ENCODE peak calls at places on chromosomes 7 and 10, in six cellular contexts. O, P, D, J, V and Q are unnamed samples. For H3K4me1, the result is how much of the 10 kb centered on the place peaks cover.

GRCh38 chr7:131104611-131105293 is 222.9 kb upstream of the MKLN1 start:
- DNase-seq in O (no peak), P (no peak), D (no peak), J (no peak), V (no peak), Q (no peak)

GRCh38 chr10:122344741-122345258 is 29.7 kb upstream of the PLEKHA1 start:
- DNase-seq in O (no peak), P (no peak), D (no peak), J (no peak), V (no peak), Q (no peak)

GRCh38 chr7:6392712-6393666 is 54.8 kb downstream of the DAGLB start:
- DNase-seq in O (no peak), P (no peak), D (peak), J (peak), V (no peak), Q (peak)

GRCh38 chr7:70920886-70921285 is 211.1 kb upstream of the GALNT17 start:
- DNase-seq in O (no peak), P (no peak), D (no peak), J (no peak), V (no peak), Q (no peak)

GRCh38 chr7:153433223-153433622 is 619.0 kb upstream of the DPP6 start:
- DNase-seq in O (no peak), P (no peak), D (no peak), J (no peak), V (no peak), Q (no peak)

GRCh38 chr10:3755440-3756359 is 29.3 kb downstream of the KLF6 start:
- DNase-seq in O (no peak), P (no peak), D (no peak), J (no peak), V (no peak), Q (no peak)

GRCh38 chr7:99446096-99446495 is 7.4 kb downstream of the CPSF4 start:
- DNase-seq in O (no peak), P (no peak), D (no peak), J (no peak), V (no peak), Q (no peak)

GRCh38 chr7:11297764-11298163 is 324.1 kb downstream of the PHF14 start:
- DNase-seq in O (no peak), P (no peak), D (no peak), J (no peak), V (no peak), Q (peak)

GRCh38 chr10:44986670-44987069 is 8.1 kb upstream of the DEPP1 start:
- DNase-seq in O (no peak), P (no peak), D (no peak), J (no peak), V (no peak), Q (no peak)

GRCh38 chr7:108650487-108650886 is 80.8 kb downstream of the DNAJB9 start:
- DNase-seq in O (no peak), P (no peak), D (no peak), J (no peak), V (no peak), Q (no peak)

GRCh38 chr7:137127806-137128205 is 215.7 kb downstream of the PTN start:
- DNase-seq in O (no peak), P (no peak), D (no peak), J (no peak), V (no peak), Q (no peak)

GRCh38 chr7:128962837-128963236 is 25.1 kb downstream of the IRF5 start:
- DNase-seq in O (no peak), P (no peak), D (no peak), J (no peak), V (no peak), Q (no peak)

GRCh38 chr10:57664815-57665214 is 602.9 kb downstream of the IPMK start:
- DNase-seq in O (no peak), P (no peak), D (no peak), J (no peak), V (no peak), Q (no peak)

GRCh38 chr7:128408709-128409434 is 910 bp downstream of the IMPDH1 start:
- DNase-seq in O (no peak), P (no peak), D (no peak), J (no peak), V (peak), Q (no peak)

GRCh38 chr7:893686-894085 is 17.3 kb downstream of the GET4 start:
- DNase-seq in O (no peak), P (no peak), D (no peak), J (no peak), V (no peak), Q (no peak)

GRCh38 chr7:113087278-113087998 is 811 bp upstream of the GPR85 start:
- DNase-seq in O (no peak), P (no peak), D (no peak), J (no peak), V (no peak), Q (no peak)

GRCh38 chr10:133160813-133161471 is 923 bp downstream of the KNDC1 start:
- DNase-seq in O (no peak), P (no peak), D (no peak), J (no peak), V (no peak), Q (no peak)

GRCh38 chr10:33015798-33016547 is 57.9 kb upstream of the ITGB1 start:
- DNase-seq in O (no peak), P (no peak), D (no peak), J (no peak), V (no peak), Q (no peak)

GRCh38 chr7:14902589-14902963 is at the start of gene DGKB:
- DNase-seq in O (no peak), P (no peak), D (peak), J (peak), V (peak), Q (no peak)

GRCh38 chr7:150685219-150686029 is at the start of gene GIMAP2:
- DNase-seq in O (no peak), P (no peak), D (no peak), J (no peak), V (no peak), Q (peak)

GRCh38 chr10:43793714-43794113 is 145.0 kb upstream of the ZNF32 start:
- DNase-seq in O (no peak), P (no peak), D (no peak), J (no peak), V (no peak), Q (no peak)

GRCh38 chr10:76037531-76037930 is 606.1 kb downstream of the LRMDA start:
- DNase-seq in O (no peak), P (no peak), D (no peak), J (no peak), V (no peak), Q (no peak)

GRCh38 chr10:30586828-30587227 is 42.7 kb downstream of the LYZL2 start:
- DNase-seq in O (no peak), P (no peak), D (no peak), J (no peak), V (no peak), Q (no peak)

GRCh38 chr10:14378387-14378960 is 47.8 kb upstream of the FRMD4A start:
- DNase-seq in O (no peak), P (no peak), D (no peak), J (peak), V (no peak), Q (no peak)

GRCh38 chr7:52569151-52569550 is 466.3 kb upstream of the POM121L12 start:
- DNase-seq in O (no peak), P (no peak), D (no peak), J (no peak), V (no peak), Q (no peak)

GRCh38 chr10:103202319-103202718 is 9.2 kb upstream of the NT5C2 start:
- DNase-seq in O (no peak), P (no peak), D (no peak), J (no peak), V (no peak), Q (no peak)

GRCh38 chr7:76089865-76090495 is 42.1 kb downstream of the MDH2 start:
- DNase-seq in O (no peak), P (no peak), D (no peak), J (peak), V (no peak), Q (peak)

GRCh38 chr7:88276605-88277153 is 30.0 kb downstream of the STEAP4 start:
- DNase-seq in O (no peak), P (no peak), D (no peak), J (no peak), V (no peak), Q (no peak)

GRCh38 chr10:117653170-117653515 is 110.6 kb downstream of the EMX2 start:
- DNase-seq in O (no peak), P (no peak), D (no peak), J (no peak), V (no peak), Q (no peak)

GRCh38 chr10:117005454-117006055 is 568 bp upstream of the SHTN1 start:
- DNase-seq in O (no peak), P (no peak), D (no peak), J (peak), V (peak), Q (peak)

GRCh38 chr10:123402021-123402420 is 247.8 kb downstream of the BUB3 start:
- DNase-seq in O (no peak), P (no peak), D (no peak), J (no peak), V (no peak), Q (no peak)

GRCh38 chr7:27170936-27171635 is 3.0 kb downstream of the HOXA10 start:
- DNase-seq in O (no peak), P (no peak), D (no peak), J (no peak), V (peak), Q (no peak)

GRCh38 chr7:107939472-107940145 is 48.6 kb downstream of the DLD start:
- DNase-seq in O (no peak), P (no peak), D (peak), J (no peak), V (no peak), Q (no peak)

GRCh38 chr7:99910976-99911375 is 8.4 kb downstream of the TRIM4 start:
- DNase-seq in O (no peak), P (no peak), D (no peak), J (no peak), V (no peak), Q (no peak)

GRCh38 chr10:103661198-103661950 is 167.9 kb downstream of the NEURL1 start:
- DNase-seq in O (peak), P (peak), D (peak), J (peak), V (peak), Q (peak)

GRCh38 chr10:23818484-23818883 is 379.6 kb downstream of the OTUD1 start:
- DNase-seq in O (no peak), P (no peak), D (no peak), J (no peak), V (no peak), Q (no peak)

GRCh38 chr10:30803058-30803457 is 173.5 kb upstream of the LYZL2 start:
- DNase-seq in O (no peak), P (no peak), D (no peak), J (no peak), V (no peak), Q (no peak)

DNA sequence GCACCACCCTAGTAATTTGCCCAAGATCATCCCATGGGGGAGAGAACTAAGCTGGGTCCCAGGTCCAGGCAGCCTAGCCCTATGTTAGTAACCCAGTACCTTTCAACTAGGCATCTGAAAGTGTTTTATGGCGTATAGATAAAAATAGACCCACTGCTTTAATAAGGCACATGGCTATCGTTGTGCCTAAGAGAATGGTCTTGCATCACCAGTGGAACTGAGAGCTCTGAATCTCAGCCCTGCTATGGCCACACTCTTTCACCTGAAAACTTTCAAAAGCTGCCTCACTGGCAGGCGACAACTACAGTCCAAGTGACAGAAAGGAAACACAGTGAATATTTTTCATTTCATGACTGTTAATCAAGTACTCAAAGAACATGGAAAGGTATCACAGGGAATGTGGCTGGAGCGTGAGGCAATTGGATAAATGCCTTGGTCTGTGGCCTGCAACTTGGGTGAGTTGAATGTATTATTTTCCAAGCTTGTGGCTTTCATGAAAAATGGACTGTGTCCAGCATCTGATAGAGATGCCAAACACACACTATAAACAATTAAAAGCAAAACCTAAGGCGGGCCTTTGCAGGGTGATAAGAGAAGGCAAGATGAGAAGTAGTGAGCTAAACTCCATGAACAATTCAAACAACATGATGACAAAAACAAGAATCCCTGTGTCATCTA is 18.0 kb upstream of the SFMBT2 start:
- DNase-seq in O (no peak), P (no peak), D (no peak), J (no peak), V (no peak), Q (no peak)
- H3K27ac ChIP-seq in O (no peak), P (no peak), D (no peak), J (no peak), V (no peak), Q (no peak)

DNA sequence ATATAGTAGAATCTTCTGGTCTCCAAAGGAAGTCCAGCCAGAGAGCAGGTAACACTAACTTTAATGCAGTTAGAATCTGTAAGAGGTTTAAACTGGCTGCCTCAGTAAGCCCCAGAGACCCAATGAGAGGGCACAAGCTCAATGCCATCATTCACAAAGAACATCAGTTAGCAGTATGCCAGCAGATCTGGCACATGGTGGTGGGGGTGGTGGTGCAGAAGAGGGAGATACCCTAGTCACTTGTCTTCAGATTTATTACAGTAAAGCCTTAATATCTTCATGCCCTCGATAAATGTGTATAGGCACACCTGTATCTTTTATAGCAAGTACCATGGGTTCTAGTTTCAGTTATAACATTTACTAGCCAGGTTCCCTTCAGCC is 86.2 kb downstream of the SORBS1 start:
- DNase-seq in O (no peak), P (no peak), D (peak), J (no peak), V (no peak), Q (no peak)
- H3K4me1 ChIP-seq in O (under half), P (under half), D (half or more), J (half or more), V (under half), Q (under half)

DNA sequence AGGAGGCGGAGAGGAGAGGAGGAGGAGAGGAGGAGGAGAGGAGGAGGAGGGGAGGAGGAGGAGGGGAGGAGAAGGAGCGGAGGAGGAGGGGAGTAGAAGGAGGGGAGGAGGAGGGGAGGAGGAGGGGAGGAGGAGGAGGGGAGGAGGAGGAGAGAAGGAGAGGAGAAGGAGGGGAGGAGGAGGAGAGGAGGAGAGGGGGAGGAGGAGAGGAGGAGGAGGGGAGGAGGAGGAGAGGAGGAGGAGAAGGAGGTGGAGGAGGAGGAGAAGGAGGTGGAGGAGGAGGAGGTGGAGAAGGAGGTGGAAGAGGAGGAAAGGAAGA is 15.5 kb upstream of the CRCP start:
- DNase-seq in O (no peak), P (no peak), D (no peak), J (no peak), V (no peak), Q (no peak)
- H3K27ac ChIP-seq in O (no peak), P (no peak), D (no peak), J (peak), V (no peak), Q (peak)

GRCh38 chr7:30026229-30027064 is at the start of gene FKBP14:
- DNase-seq in O (peak), P (peak), D (peak), J (peak), V (peak), Q (peak)
- H3K4me1 ChIP-seq in O (under half), P (under half), D (half or more), J (under half), V (under half), Q (under half)

GRCh38 chr10:6164271-6165095 is 38.2 kb upstream of the PFKFB3 start:
- DNase-seq in O (no peak), P (no peak), D (no peak), J (no peak), V (no peak), Q (no peak)

GRCh38 chr10:6162589-6163356 is 40.0 kb upstream of the PFKFB3 start:
- DNase-seq in O (no peak), P (no peak), D (no peak), J (peak), V (no peak), Q (no peak)

GRCh38 chr10:6163364-6164270 is 39.1 kb upstream of the PFKFB3 start:
- DNase-seq in O (peak), P (peak), D (peak), J (peak), V (peak), Q (peak)

GRCh38 chr10:6168059-6168458 is 34.7 kb upstream of the PFKFB3 start:
- DNase-seq in O (no peak), P (no peak), D (no peak), J (no peak), V (no peak), Q (no peak)

DNA sequence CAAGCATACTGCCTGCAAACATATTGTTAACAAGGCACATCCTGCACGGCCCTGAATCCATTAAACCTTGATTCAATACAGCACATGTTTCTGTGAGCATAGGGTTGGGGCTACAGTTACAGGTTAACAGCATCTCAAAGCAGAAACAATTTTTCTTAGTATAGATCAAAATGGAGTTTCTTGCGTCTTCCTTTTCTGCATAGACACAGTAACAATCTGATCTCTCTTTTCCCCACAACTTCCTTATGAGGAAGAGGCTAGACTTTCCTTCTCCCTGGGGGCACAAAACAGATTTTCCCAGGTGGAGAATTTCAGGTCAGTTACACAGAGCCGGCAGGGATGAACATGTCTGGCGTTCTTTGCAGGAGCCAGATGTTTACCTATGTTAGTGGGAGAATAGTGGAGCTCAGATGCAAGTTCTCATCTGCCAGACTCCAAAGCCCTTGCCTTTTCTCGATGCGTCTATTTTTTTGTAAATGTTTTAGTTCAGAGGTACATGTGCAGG is 37.5 kb upstream of the PFKFB3 start:
- DNase-seq in O (no peak), P (no peak), D (no peak), J (no peak), V (no peak), Q (no peak)
- H3K27ac ChIP-seq in O (peak), P (peak), D (peak), J (peak), V (no peak), Q (no peak)

GRCh38 chr7:17134786-17135185 is 163.7 kb upstream of the AHR start:
- DNase-seq in O (no peak), P (no peak), D (no peak), J (no peak), V (no peak), Q (no peak)

GRCh38 chr7:17133977-17134376 is 164.5 kb upstream of the AHR start:
- DNase-seq in O (no peak), P (no peak), D (no peak), J (no peak), V (no peak), Q (no peak)

GRCh38 chr7:17131983-17132655 is 166.3 kb upstream of the AHR start:
- DNase-seq in O (no peak), P (no peak), D (no peak), J (no peak), V (no peak), Q (no peak)

GRCh38 chr7:17131060-17131345 is 167.4 kb upstream of the AHR start:
- DNase-seq in O (no peak), P (no peak), D (no peak), J (no peak), V (no peak), Q (no peak)

GRCh38 chr7:17132726-17133125 is 165.7 kb upstream of the AHR start:
- DNase-seq in O (no peak), P (no peak), D (no peak), J (no peak), V (no peak), Q (no peak)
- H3K4me1 ChIP-seq in O (under half), P (under half), D (under half), J (under half), V (under half), Q (under half)